ENCODE peak calls at places on chromosome 5, in six cellular contexts. W is fibroblast of lung, L is hepatocyte, F is neural progenitor cell, G is PC-9, O is HCT116. C is an unnamed sample.

GRCh38 chr5:86880785-86881492 is 263.2 kb downstream of the COX7C start:
- DNase-seq in F (peak; percentile 84), O (peak; percentile 81), L (peak; percentile 74), W (peak; percentile 86), G (peak; percentile 43), C (peak; percentile 86)

GRCh38 chr5:169701910-169702451 is 64.9 kb downstream of the DOCK2 start:
- DNase-seq in O (no peak), G (peak; percentile 56), W (peak; percentile 47), F (peak; percentile 31), L (peak; percentile 34), C (peak; percentile 66)

GRCh38 chr5:111931658-111932057 is 174.7 kb upstream of the NREP start:
- DNase-seq in O (no peak), W (peak; percentile 36), F (no peak), G (no peak), L (no peak), C (no peak)

GRCh38 chr5:40041452-40041851 is 616.7 kb upstream of the DAB2 start:
- DNase-seq in F (no peak), O (no peak), W (no peak), L (no peak), G (no peak), C (no peak)

GRCh38 chr5:39138892-39139291 is 64.7 kb upstream of the RICTOR start:
- DNase-seq in F (no peak), L (no peak), G (peak; percentile 98), W (peak; percentile 85), O (no peak), C (no peak)

GRCh38 chr5:171913987-171914273 is 92.5 kb downstream of the FBXW11 start:
- DNase-seq in W (peak; percentile 20), O (no peak), F (no peak), G (no peak), L (no peak), C (no peak)

GRCh38 chr5:97400537-97400936 is 217.5 kb upstream of the RIOK2 start:
- DNase-seq in O (no peak), L (no peak), F (peak; percentile 50), G (no peak), W (no peak), C (no peak)

GRCh38 chr5:56346044-56346710 is 113.0 kb upstream of the ANKRD55 start:
- DNase-seq in O (no peak), L (no peak), F (no peak), G (peak; percentile 49), W (no peak), C (no peak)

GRCh38 chr5:39194466-39195136 is 24.8 kb downstream of the FYB1 start:
- DNase-seq in G (peak; percentile 93), W (peak; percentile 68), O (no peak), F (no peak), L (peak; percentile 58), C (no peak)

GRCh38 chr5:37121027-37121426 is 128.1 kb downstream of the CPLANE1 start:
- DNase-seq in L (no peak), W (no peak), G (no peak), O (no peak), F (no peak), C (no peak)

GRCh38 chr5:151002681-151003502 is 17.5 kb upstream of the GPX3 start:
- DNase-seq in G (no peak), F (no peak), W (no peak), O (no peak), L (no peak), C (no peak)

GRCh38 chr5:172943283-172943841 is 15.9 kb upstream of the RPL26L1 start:
- DNase-seq in L (peak; percentile 52), F (peak; percentile 12), G (no peak), W (peak; percentile 94), O (no peak), C (peak; percentile 91)

GRCh38 chr5:177018341-177018740 is 4.2 kb upstream of the ZNF346 start:
- DNase-seq in W (no peak), F (peak; percentile 20), L (no peak), O (no peak), G (no peak), C (no peak)

GRCh38 chr5:72445969-72446368 is 61.2 kb downstream of the ZNF366 start:
- DNase-seq in W (no peak), F (no peak), G (no peak), O (no peak), L (no peak), C (no peak)

GRCh38 chr5:103703617-103704016 is 141.0 kb upstream of the NUDT12 start:
- DNase-seq in G (no peak), L (no peak), O (no peak), W (no peak), F (no peak), C (no peak)

GRCh38 chr5:96658272-96658671 is 3.9 kb upstream of the CAST start:
- DNase-seq in O (no peak), G (peak; percentile 40), F (peak; percentile 51), W (peak; percentile 69), L (no peak), C (no peak)

GRCh38 chr5:97009212-97009898 is 73.5 kb downstream of the LNPEP start:
- DNase-seq in G (no peak), L (no peak), F (no peak), O (no peak), W (no peak), C (peak; percentile 59)

GRCh38 chr5:154712518-154713437 is 42.4 kb upstream of the LARP1 start:
- DNase-seq in F (no peak), G (peak; percentile 76), L (peak; percentile 64), W (no peak), O (peak; percentile 46), C (no peak)

GRCh38 chr5:111645303-111645838 is 111.6 kb downstream of the NREP start:
- DNase-seq in L (no peak), G (no peak), W (no peak), F (no peak), O (no peak), C (no peak)

GRCh38 chr5:39815701-39816100 is 390.9 kb upstream of the DAB2 start:
- DNase-seq in F (no peak), G (no peak), L (peak; percentile 31), O (no peak), W (no peak), C (no peak)

GRCh38 chr5:123876265-123876790 is 364.4 kb downstream of the CSNK1G3 start:
- DNase-seq in G (no peak), W (peak; percentile 36), L (no peak), O (no peak), F (no peak), C (no peak)

GRCh38 chr5:135835766-135836165 is 1.3 kb downstream of the SLC25A48 start:
- DNase-seq in W (no peak), F (no peak), G (no peak), L (no peak), O (no peak), C (no peak)

GRCh38 chr5:68224561-68225187 is 9.1 kb downstream of the PIK3R1 start:
- DNase-seq in L (peak; percentile 26), F (no peak), W (peak; percentile 78), G (no peak), O (no peak), C (no peak)

GRCh38 chr5:68227532-68228160 is 12.1 kb downstream of the PIK3R1 start:
- DNase-seq in L (no peak), F (no peak), G (no peak), O (no peak), W (no peak), C (no peak)

GRCh38 chr5:68226564-68227073 is 11.1 kb downstream of the PIK3R1 start:
- DNase-seq in F (no peak), G (no peak), O (no peak), W (no peak), L (no peak), C (no peak)

GRCh38 chr5:68225188-68225910 is 9.8 kb downstream of the PIK3R1 start:
- DNase-seq in F (no peak), L (peak; percentile 42), G (peak; percentile 58), W (peak; percentile 86), O (no peak), C (peak; percentile 64)

DNA sequence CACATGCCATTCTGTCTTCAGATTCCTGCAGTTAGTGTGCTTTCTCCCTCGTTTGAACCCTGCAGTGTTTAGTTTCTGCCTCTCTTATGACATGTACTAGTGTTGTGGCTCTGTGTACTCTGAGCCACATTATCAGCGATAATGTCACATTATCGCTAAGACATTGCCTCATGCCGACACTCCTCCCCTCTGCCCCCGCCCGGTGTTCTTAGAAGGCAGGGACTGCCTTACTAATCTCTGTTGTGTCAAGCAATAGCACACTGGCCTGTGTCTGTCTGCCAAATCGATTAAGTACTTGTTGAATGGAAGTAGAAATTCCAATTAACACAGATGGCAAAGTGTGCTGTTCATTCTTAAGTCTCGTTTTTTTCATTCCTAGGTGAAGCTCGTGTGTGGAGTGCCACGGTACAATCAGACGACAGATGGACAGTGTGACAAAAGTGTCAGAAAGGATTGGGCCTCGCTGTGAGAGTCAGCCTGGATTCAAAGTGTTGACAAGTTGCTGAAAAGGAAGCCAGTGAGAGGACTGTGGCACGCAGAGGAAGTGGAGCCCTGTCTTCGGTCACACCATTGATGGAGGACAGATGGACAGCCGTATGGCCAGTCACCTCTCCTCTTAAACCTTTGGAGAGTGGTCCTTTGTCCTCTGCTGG is 10.5 kb downstream of the PIK3R1 start:
- DNase-seq in F (no peak), L (peak; percentile 59), G (no peak), W (no peak), O (no peak), C (no peak)
- H3K4me1 ChIP-seq in F (no peaks in the 10 kb centered on the region), L (peaks cover 50% of the 10 kb centered on the region), G (peaks cover 10% of the 10 kb centered on the region), W (peaks cover 9% of the 10 kb centered on the region), O (no peaks in the 10 kb centered on the region), C (peaks cover 30% of the 10 kb centered on the region)

GRCh38 chr5:181044662-181045305 is 4.7 kb downstream of the BTNL9 start:
- DNase-seq in F (no peak), W (no peak), L (no peak), G (no peak), O (no peak), C (no peak)
- H3K27me3 ChIP-seq in F (peaks cover 97% of the 10 kb centered on the region), W (no peaks in the 10 kb centered on the region), L (peaks cover 72% of the 10 kb centered on the region), G (peaks cover 87% of the 10 kb centered on the region), O (peaks cover 16% of the 10 kb centered on the region), C (peaks cover 78% of the 10 kb centered on the region)

GRCh38 chr5:32067774-32068173 is 106.3 kb downstream of the GOLPH3 start:
- DNase-seq in G (no peak), L (no peak), W (no peak), F (no peak), O (no peak), C (no peak)

GRCh38 chr5:32069396-32069795 is 104.7 kb downstream of the GOLPH3 start:
- DNase-seq in G (no peak), W (no peak), L (no peak), O (no peak), F (no peak), C (no peak)

GRCh38 chr5:32071351-32071944 is 102.7 kb downstream of the GOLPH3 start:
- DNase-seq in L (no peak), F (no peak), O (no peak), G (no peak), W (peak; percentile 49), C (no peak)

GRCh38 chr5:32068561-32068960 is 105.6 kb downstream of the GOLPH3 start:
- DNase-seq in O (no peak), F (no peak), G (no peak), L (no peak), W (no peak), C (no peak)

DNA sequence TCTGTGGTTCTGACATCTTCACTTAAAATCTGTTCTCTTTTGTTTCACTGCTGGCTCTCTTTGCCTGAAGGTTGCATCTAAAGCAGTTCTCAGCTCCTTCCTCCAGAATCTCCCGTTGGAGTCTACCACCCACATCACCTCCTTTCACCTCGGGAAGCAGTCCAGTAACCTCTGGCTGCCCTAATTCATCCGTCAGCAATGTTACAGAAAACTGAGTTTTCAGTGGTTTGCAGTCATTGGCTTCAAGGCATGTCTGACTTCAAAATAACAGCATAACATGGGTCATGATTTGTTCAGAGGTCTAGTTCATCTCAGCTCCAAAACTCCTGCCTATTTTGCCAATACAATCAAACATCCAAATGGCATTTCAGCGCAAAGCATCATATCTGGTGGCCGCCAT is 107.7 kb downstream of the GOLPH3 start:
- DNase-seq in F (no peak), G (no peak), O (no peak), L (no peak), W (no peak), C (no peak)
- TF ChIP-seq EZH2 in F (no peak), G (no peak), O (no peak), L (no peak), W (no peak), C (no peak)

GRCh38 chr5:158698036-158698667 is 401.6 kb downstream of the EBF1 start:
- DNase-seq in O (no peak), G (no peak), F (peak; percentile 34), W (no peak), L (no peak), C (no peak)
- H3K4me1 ChIP-seq in O (no peaks in the 10 kb centered on the region), G (no peaks in the 10 kb centered on the region), F (peaks cover 53% of the 10 kb centered on the region), W (peaks cover 16% of the 10 kb centered on the region), L (peaks cover 8% of the 10 kb centered on the region), C (no peaks in the 10 kb centered on the region)